ENCODE peak calls at places on chromosomes 5 and 9, in six cellular contexts. One of them, this sample, is unnamed.
A peak's percentile ranks its signal among the peaks of the same experiment; 100 is the strongest.

GRCh38 chr5:6750951-6751685 is 37.9 kb downstream of the TENT4A start:
- DNase-seq in endothelial cell: no peak
- DNase-seq in stomach: no peak
- DNase-seq in naive thymus-derived CD8-positive, alpha-beta T cell: no peak
- DNase-seq in NCI-H460: no peak
- DNase-seq in cerebellum: no peak
- DNase-seq in this sample: no peak

GRCh38 chr5:37133939-37134338 is 115.2 kb downstream of the CPLANE1 start:
- DNase-seq in stomach: no peak
- DNase-seq in naive thymus-derived CD8-positive, alpha-beta T cell: no peak
- DNase-seq in cerebellum: no peak
- DNase-seq in endothelial cell: no peak
- DNase-seq in NCI-H460: no peak
- DNase-seq in this sample: no peak

GRCh38 chr9:23073136-23073535 is 626.5 kb downstream of the DMRTA1 start:
- DNase-seq in endothelial cell: no peak
- DNase-seq in cerebellum: no peak
- DNase-seq in stomach: no peak
- DNase-seq in naive thymus-derived CD8-positive, alpha-beta T cell: no peak
- DNase-seq in NCI-H460: no peak
- DNase-seq in this sample: no peak

GRCh38 chr9:8750639-8751041 is 951.1 kb upstream of the DMAC1 start:
- DNase-seq in NCI-H460: no peak
- DNase-seq in naive thymus-derived CD8-positive, alpha-beta T cell: no peak
- DNase-seq in endothelial cell: no peak
- DNase-seq in stomach: no peak
- DNase-seq in cerebellum: no peak
- DNase-seq in this sample: no peak

GRCh38 chr5:157100140-157100679 is 8.6 kb downstream of the HAVCR2 start:
- DNase-seq in stomach: no peak
- DNase-seq in cerebellum: no peak
- DNase-seq in naive thymus-derived CD8-positive, alpha-beta T cell: no peak
- DNase-seq in NCI-H460: peak; percentile 15
- DNase-seq in endothelial cell: no peak
- DNase-seq in this sample: no peak

GRCh38 chr9:106400950-106401349 is 462.0 kb upstream of the ZNF462 start:
- DNase-seq in cerebellum: no peak
- DNase-seq in stomach: no peak
- DNase-seq in endothelial cell: no peak
- DNase-seq in naive thymus-derived CD8-positive, alpha-beta T cell: no peak
- DNase-seq in NCI-H460: no peak
- DNase-seq in this sample: no peak

GRCh38 chr5:139251281-139251687 is 42.3 kb upstream of the MATR3 start:
- DNase-seq in stomach: no peak
- DNase-seq in endothelial cell: no peak
- DNase-seq in NCI-H460: no peak
- DNase-seq in cerebellum: no peak
- DNase-seq in naive thymus-derived CD8-positive, alpha-beta T cell: no peak
- DNase-seq in this sample: peak; percentile 23

GRCh38 chr9:98201102-98201501 is 8.7 kb upstream of the CORO2A start:
- DNase-seq in naive thymus-derived CD8-positive, alpha-beta T cell: no peak
- DNase-seq in cerebellum: no peak
- DNase-seq in stomach: no peak
- DNase-seq in endothelial cell: no peak
- DNase-seq in NCI-H460: no peak
- DNase-seq in this sample: no peak

This sample was measured in effector CD4-positive, alpha-beta T cell.